ENCODE peak calls at places on chromosome 5, in four cellular contexts. D, M, O and Y are unnamed samples.

GRCh38 chr5:62786099-62786498 is 207.5 kb downstream of the LRRC70 start:
- DNase-seq in D (no peak), M (no peak), O (no peak), Y (no peak)

GRCh38 chr5:31711935-31712592 is 73.1 kb downstream of the PDZD2 start:
- DNase-seq in D (no peak), M (no peak), O (no peak), Y (no peak)

GRCh38 chr5:54718647-54719046 is 201.1 kb downstream of the SNX18 start:
- DNase-seq in D (peak), M (no peak), O (peak), Y (no peak)

GRCh38 chr5:168327994-168328393 is 36.5 kb downstream of the WWC1 start:
- DNase-seq in D (no peak), M (no peak), O (peak), Y (no peak)

GRCh38 chr5:39106332-39106731 is 32.1 kb upstream of the RICTOR start:
- DNase-seq in D (peak), M (no peak), O (no peak), Y (peak)

GRCh38 chr5:133429046-133429445 is 183.3 kb downstream of the FSTL4 start:
- DNase-seq in D (no peak), M (no peak), O (no peak), Y (no peak)

GRCh38 chr5:9340095-9340494 is 205.8 kb downstream of the SEMA5A start:
- DNase-seq in D (no peak), M (no peak), O (no peak), Y (no peak)

GRCh38 chr5:151811593-151812321 is 40.0 kb downstream of the G3BP1 start:
- DNase-seq in D (peak), M (no peak), O (no peak), Y (no peak)

GRCh38 chr5:96957125-96958041 is 21.5 kb downstream of the LNPEP start:
- DNase-seq in D (no peak), M (no peak), O (no peak), Y (no peak)

GRCh38 chr5:79621056-79621455 is 8.8 kb downstream of the TENT2 start:
- DNase-seq in D (peak), M (no peak), O (no peak), Y (peak)

GRCh38 chr5:174636081-174636480 is 88.3 kb upstream of the MSX2 start:
- DNase-seq in D (no peak), M (no peak), O (no peak), Y (peak)

GRCh38 chr5:7396169-7397004 is 449 bp downstream of the ADCY2 start:
- DNase-seq in D (no peak), M (no peak), O (peak), Y (peak)

GRCh38 chr5:157130933-157131332 is 11.7 kb downstream of the MED7 start:
- DNase-seq in D (peak), M (no peak), O (peak), Y (peak)

GRCh38 chr5:61177070-61177469 is 14.8 kb upstream of the SMIM15 start:
- DNase-seq in D (no peak), M (no peak), O (no peak), Y (no peak)

GRCh38 chr5:102090770-102091169 is 205.3 kb downstream of the SLCO4C1 start:
- DNase-seq in D (peak), M (no peak), O (peak), Y (no peak)

GRCh38 chr5:38681024-38681805 is 124.8 kb upstream of the LIFR start:
- DNase-seq in D (no peak), M (no peak), O (no peak), Y (peak)

GRCh38 chr5:11082546-11082945 is 321.5 kb upstream of the DAP start:
- DNase-seq in D (no peak), M (no peak), O (no peak), Y (no peak)
- H3K4ac ChIP-seq in D (no peak), M (no peak), O (no peak), Y (no peak)

GRCh38 chr5:73365990-73366667 is 82.4 kb downstream of the FOXD1 start:
- DNase-seq in D (no peak), M (no peak), O (no peak), Y (no peak)
- H2BK5ac ChIP-seq in D (peak), M (no peak), O (no peak), Y (no peak)

DNA sequence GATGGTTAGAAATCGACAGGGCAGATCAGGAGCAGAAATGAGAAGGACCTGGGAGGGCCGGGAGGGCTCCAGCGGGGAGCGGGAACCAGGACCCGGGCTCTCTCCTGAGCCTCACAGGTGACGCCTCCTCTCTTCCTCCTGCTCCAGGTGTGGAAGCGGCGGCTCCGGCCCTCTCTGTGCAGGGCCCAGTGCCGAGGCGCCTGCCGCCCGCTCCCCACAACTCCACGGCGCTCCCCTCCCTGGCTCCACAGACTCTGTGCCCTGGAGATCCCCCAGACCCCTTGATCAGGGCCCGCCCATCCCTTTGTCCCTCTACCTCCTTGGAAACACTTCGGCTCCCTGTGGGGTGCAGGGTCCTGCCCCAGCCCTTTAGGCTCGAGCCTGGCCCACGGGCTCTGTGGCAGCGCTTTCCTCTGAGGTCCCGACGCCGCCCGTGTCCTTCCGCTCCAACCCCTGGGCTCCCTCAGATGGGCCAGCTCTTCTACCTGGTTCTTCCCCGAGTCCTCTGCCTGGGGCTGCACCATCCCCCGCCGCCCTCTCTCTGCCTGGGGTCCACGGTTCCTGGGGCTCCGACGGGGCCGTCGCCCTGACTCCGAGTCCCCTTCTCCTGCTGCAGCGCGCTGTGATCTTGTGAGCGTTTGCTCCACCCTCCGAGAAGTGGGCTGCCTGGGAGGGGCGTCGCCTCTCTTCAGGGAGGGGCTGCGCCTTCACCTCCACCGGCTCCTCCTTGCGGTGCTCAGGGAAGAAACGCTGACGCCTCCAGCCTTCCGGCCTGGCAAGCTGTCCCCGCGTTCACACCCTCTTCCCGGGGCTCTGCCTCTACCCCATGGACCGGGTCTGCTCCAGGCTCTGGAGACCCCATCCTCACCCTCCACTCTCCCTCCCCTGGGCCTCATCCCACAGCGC is 22.4 kb upstream of the SLC6A3 start:
- DNase-seq in D (no peak), M (no peak), O (no peak), Y (no peak)
- H4K8ac ChIP-seq in D (no peak), M (no peak), O (no peak), Y (no peak)

GRCh38 chr5:172740483-172741205 is 30.4 kb downstream of the DUSP1 start:
- DNase-seq in D (peak), M (no peak), O (peak), Y (peak)
- H3K4ac ChIP-seq in D (no peak), M (no peak), O (no peak), Y (no peak)

DNA sequence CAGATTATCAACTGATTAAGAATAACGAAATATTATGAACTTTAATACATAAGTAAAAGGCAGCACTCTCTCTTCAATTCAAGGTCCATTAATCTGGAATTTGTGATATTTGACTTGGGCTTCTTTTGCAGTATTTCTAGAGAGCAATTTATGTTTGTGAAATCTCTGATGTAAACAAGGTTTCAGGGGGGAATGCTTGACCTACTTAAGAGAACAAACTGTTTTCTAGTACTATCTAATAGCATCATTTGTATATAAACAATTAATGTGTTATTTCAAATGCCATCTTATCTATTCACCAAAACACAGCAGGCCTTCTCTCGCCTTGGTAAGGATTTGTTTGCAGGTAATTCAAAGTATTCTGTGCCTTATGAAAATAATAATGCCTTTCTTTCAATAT is 103.6 kb upstream of the FST start:
- DNase-seq in D (peak), M (no peak), O (no peak), Y (no peak)
- H2BK5ac ChIP-seq in D (no peak), M (no peak), O (no peak), Y (no peak)

GRCh38 chr5:149211566-149211965 is 60.1 kb upstream of the AFAP1L1 start:
- DNase-seq in D (peak), M (no peak), O (no peak), Y (no peak)

GRCh38 chr5:149210229-149210628 is 61.4 kb upstream of the AFAP1L1 start:
- DNase-seq in D (peak), M (no peak), O (peak), Y (no peak)

GRCh38 chr5:149213264-149213663 is 58.4 kb upstream of the AFAP1L1 start:
- DNase-seq in D (no peak), M (no peak), O (no peak), Y (no peak)

GRCh38 chr5:149212203-149212951 is 59.3 kb upstream of the AFAP1L1 start:
- DNase-seq in D (peak), M (no peak), O (no peak), Y (no peak)

DNA sequence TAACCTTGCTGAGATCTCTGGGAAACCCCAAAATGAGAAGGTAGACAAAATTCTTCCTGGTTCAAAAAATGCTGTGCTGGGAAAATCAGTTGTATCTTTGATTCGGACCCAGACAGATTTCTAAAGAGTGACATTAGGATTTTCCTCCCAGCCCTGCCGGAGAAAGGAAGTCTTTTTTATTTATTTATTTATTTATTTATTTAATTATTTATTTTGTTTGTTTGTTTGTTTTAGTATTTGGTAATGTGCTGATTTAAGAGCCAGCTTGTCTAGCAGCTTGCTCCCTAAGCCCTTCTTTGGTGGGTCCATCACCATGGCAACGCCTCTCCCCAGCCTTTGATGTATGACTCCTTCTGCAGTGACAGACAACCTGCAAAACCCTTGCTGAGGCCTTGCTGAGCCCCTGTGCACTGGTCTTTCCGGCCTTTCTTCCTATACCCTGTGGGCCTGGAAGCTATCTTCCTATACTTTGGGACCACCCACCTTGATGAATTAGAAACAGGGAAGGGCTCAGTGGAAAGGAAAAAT is 60.6 kb upstream of the AFAP1L1 start:
- DNase-seq in D (peak), M (no peak), O (peak), Y (no peak)
- H4K8ac ChIP-seq in D (peak), M (no peak), O (no peak), Y (no peak)

GRCh38 chr5:149456597-149457392 is 77.7 kb upstream of the IL17B start:
- DNase-seq in D (peak), M (no peak), O (no peak), Y (no peak)

GRCh38 chr5:149455889-149456409 is 76.9 kb upstream of the IL17B start:
- DNase-seq in D (peak), M (no peak), O (no peak), Y (peak)

GRCh38 chr5:149459891-149460290 is 80.8 kb upstream of the IL17B start:
- DNase-seq in D (peak), M (no peak), O (no peak), Y (no peak)

GRCh38 chr5:149453618-149454415 is 74.7 kb upstream of the IL17B start:
- DNase-seq in D (no peak), M (no peak), O (no peak), Y (peak)

GRCh38 chr5:149457393-149457763 is 78.3 kb upstream of the IL17B start:
- DNase-seq in D (no peak), M (no peak), O (no peak), Y (no peak)
- H3K4ac ChIP-seq in D (no peak), M (no peak), O (no peak), Y (no peak)

GRCh38 chr5:14260637-14261036 is 117.5 kb downstream of the TRIO start:
- DNase-seq in D (no peak), M (no peak), O (no peak), Y (no peak)
- H2BK5ac ChIP-seq in D (no peak), M (no peak), O (no peak), Y (no peak)

DNA sequence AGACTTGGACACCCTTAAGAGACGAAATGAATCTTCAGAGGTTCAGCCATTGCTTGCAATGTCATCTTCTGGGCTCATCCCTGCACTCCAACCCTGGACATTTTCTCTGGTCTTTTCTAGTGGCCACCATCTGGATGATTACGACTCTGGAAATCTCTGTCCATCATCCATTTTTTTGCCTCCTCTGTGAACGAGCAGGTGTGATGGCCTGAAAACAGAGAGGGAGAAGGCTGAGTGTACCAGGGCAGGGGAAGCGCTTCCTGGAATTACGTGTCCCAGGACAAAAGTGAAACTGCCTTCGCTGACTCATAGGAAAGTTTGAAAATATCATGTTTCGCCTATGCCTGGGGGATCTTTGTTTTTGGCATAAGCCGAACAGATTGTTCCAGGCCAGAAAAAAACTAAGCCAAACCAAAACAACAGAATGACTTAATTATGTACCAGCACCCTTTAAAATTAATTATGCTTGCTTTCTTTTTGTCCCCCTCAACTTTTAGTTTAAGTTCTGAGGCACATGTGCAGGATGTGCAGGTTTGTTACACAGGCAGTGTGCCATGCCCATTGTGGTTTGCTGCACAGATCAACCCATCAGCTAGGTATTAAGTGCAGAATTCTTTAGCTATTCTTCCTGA is 31.9 kb downstream of the ANKRD33B start:
- DNase-seq in D (peak), M (no peak), O (no peak), Y (peak)
- H4K8ac ChIP-seq in D (peak), M (no peak), O (no peak), Y (peak)